ENCODE peak calls at places on chromosomes 5 and 9, in seven cellular contexts. K, L, F, D, Z, G and B are unnamed samples.

GRCh38 chr5:15598294-15598902 is 98.4 kb downstream of the FBXL7 start:
- DNase-seq in G (peak), L (no peak), F (no peak), Z (no peak), K (no peak), D (peak), B (peak)

GRCh38 chr5:141478321-141478945 is 2.7 kb downstream of the PCDHGC3 start:
- DNase-seq in D (no peak), K (no peak), Z (no peak), F (no peak), L (peak), G (no peak), B (peak)

GRCh38 chr9:15317836-15318235 is 10.8 kb upstream of the TTC39B start:
- DNase-seq in L (no peak), Z (no peak), G (no peak), F (no peak), D (no peak), K (no peak), B (no peak)

GRCh38 chr9:120841930-120842684 is 615 bp downstream of the PSMD5 start:
- DNase-seq in D (no peak), L (no peak), F (no peak), K (no peak), Z (peak), G (no peak), B (peak)

GRCh38 chr9:130555968-130556367 is 23.4 kb upstream of the FUBP3 start:
- DNase-seq in G (no peak), Z (no peak), F (peak), K (no peak), L (no peak), D (no peak), B (peak)

GRCh38 chr5:14491015-14491414 is 90.6 kb upstream of the OTULINL start:
- DNase-seq in F (no peak), D (no peak), G (no peak), L (no peak), Z (no peak), K (no peak), B (no peak)

GRCh38 chr5:171601266-171601881 is 181.9 kb downstream of the FGF18 start:
- DNase-seq in L (no peak), K (no peak), Z (no peak), F (no peak), D (no peak), G (no peak), B (no peak)

GRCh38 chr5:148702019-148702596 is 47.8 kb upstream of the HTR4 start:
- DNase-seq in Z (no peak), L (no peak), G (no peak), D (no peak), K (no peak), F (no peak), B (no peak)

GRCh38 chr9:98570663-98571440 is 137.9 kb downstream of the GABBR2 start:
- DNase-seq in K (no peak), Z (no peak), D (no peak), F (no peak), G (no peak), L (no peak), B (no peak)

GRCh38 chr5:14593326-14594036 is 11.9 kb downstream of the OTULINL start:
- DNase-seq in K (no peak), L (no peak), D (no peak), F (no peak), Z (no peak), G (no peak), B (no peak)

GRCh38 chr5:139090566-139090965 is 107.6 kb downstream of the SIL1 start:
- DNase-seq in D (no peak), F (no peak), K (no peak), L (no peak), Z (no peak), G (no peak), B (no peak)

GRCh38 chr9:30075451-30076199 is 2308.8 kb upstream of the ACO1 start:
- DNase-seq in K (no peak), D (no peak), G (no peak), L (no peak), F (peak), Z (peak), B (peak)

GRCh38 chr5:139670369-139671095 is 22.4 kb downstream of the CXXC5 start:
- DNase-seq in Z (peak), F (no peak), L (no peak), D (no peak), G (no peak), K (no peak), B (peak)

GRCh38 chr5:14110680-14111079 is 32.5 kb upstream of the TRIO start:
- DNase-seq in Z (no peak), L (no peak), D (no peak), G (no peak), K (no peak), F (peak), B (peak)

GRCh38 chr5:149019562-149020140 is 43.2 kb downstream of the SH3TC2 start:
- DNase-seq in L (no peak), D (no peak), F (no peak), Z (no peak), K (no peak), G (no peak), B (no peak)

GRCh38 chr9:3850083-3850482 is 324.3 kb upstream of the RFX3 start:
- DNase-seq in L (no peak), D (no peak), G (no peak), Z (no peak), K (no peak), F (no peak), B (no peak)

GRCh38 chr9:33781736-33782135 is 13.6 kb upstream of the PRSS3 start:
- DNase-seq in G (no peak), D (no peak), K (no peak), F (no peak), L (no peak), Z (no peak), B (no peak)

GRCh38 chr5:111699976-111700375 is 57.0 kb downstream of the NREP start:
- DNase-seq in K (no peak), G (no peak), F (no peak), L (peak), D (no peak), Z (no peak), B (peak)

GRCh38 chr5:43192558-43193170 is 639 bp downstream of the NIM1K start:
- DNase-seq in L (peak), Z (peak), F (peak), K (no peak), G (no peak), D (peak), B (peak)

GRCh38 chr5:108345541-108346171 is 36.2 kb downstream of the FBXL17 start:
- DNase-seq in Z (peak), D (no peak), L (no peak), F (peak), G (peak), K (no peak), B (peak)

GRCh38 chr9:105359899-105360298 is 87.9 kb upstream of the FSD1L start:
- DNase-seq in G (no peak), Z (no peak), K (no peak), D (no peak), L (no peak), F (peak), B (no peak)

GRCh38 chr5:111830333-111830732 is 73.3 kb upstream of the NREP start:
- DNase-seq in F (peak), K (no peak), Z (no peak), D (no peak), L (no peak), G (no peak), B (peak)

GRCh38 chr5:125277494-125278154 is 531.2 kb upstream of the ZNF608 start:
- DNase-seq in D (no peak), F (peak), K (no peak), L (no peak), G (peak), Z (no peak), B (peak)

GRCh38 chr9:96486351-96487029 is 36.5 kb downstream of the HABP4 start:
- DNase-seq in D (no peak), K (no peak), F (peak), L (peak), Z (peak), G (no peak), B (no peak)

GRCh38 chr5:133319905-133320520 is 268.2 kb downstream of the HSPA4 start:
- DNase-seq in K (no peak), D (no peak), G (no peak), Z (no peak), L (no peak), F (peak), B (peak)

GRCh38 chr5:91077623-91078022 is 305.5 kb downstream of the ARRDC3 start:
- DNase-seq in Z (no peak), K (no peak), D (no peak), F (no peak), G (no peak), L (no peak), B (peak)

GRCh38 chr5:91070761-91071429 is 312.2 kb downstream of the ARRDC3 start:
- DNase-seq in G (no peak), Z (no peak), D (no peak), L (no peak), F (no peak), K (no peak), B (no peak)

GRCh38 chr5:91076138-91076537 is 307.0 kb downstream of the ARRDC3 start:
- DNase-seq in F (no peak), Z (no peak), K (no peak), L (no peak), D (no peak), G (no peak), B (no peak)

GRCh38 chr5:91072891-91073290 is 310.2 kb downstream of the ARRDC3 start:
- DNase-seq in F (peak), L (no peak), K (no peak), Z (no peak), D (no peak), G (no peak), B (peak)

GRCh38 chr5:91074615-91075014 is 308.5 kb downstream of the ARRDC3 start:
- DNase-seq in L (no peak), Z (no peak), F (peak), D (no peak), G (no peak), K (no peak), B (peak)
- TF ChIP-seq CTCF in L (peak), Z (no peak), F (peak), D (no peak), G (no peak), K (no peak), B (peak)

GRCh38 chr9:108934323-108934885 is at the start of gene ABITRAM:
- DNase-seq in Z (peak), D (peak), L (peak), F (peak), G (peak), K (peak), B (peak)

GRCh38 chr9:108928386-108928785 is 5.5 kb downstream of the ELP1 start:
- DNase-seq in Z (no peak), G (no peak), K (no peak), D (no peak), F (no peak), L (no peak), B (no peak)

GRCh38 chr9:108937561-108938305 is 3.5 kb downstream of the ABITRAM start:
- DNase-seq in L (no peak), D (no peak), K (no peak), G (no peak), F (no peak), Z (no peak), B (no peak)

GRCh38 chr9:108933231-108933630 is 693 bp downstream of the ELP1 start:
- DNase-seq in Z (no peak), K (no peak), F (peak), G (no peak), L (no peak), D (no peak), B (peak)

DNA sequence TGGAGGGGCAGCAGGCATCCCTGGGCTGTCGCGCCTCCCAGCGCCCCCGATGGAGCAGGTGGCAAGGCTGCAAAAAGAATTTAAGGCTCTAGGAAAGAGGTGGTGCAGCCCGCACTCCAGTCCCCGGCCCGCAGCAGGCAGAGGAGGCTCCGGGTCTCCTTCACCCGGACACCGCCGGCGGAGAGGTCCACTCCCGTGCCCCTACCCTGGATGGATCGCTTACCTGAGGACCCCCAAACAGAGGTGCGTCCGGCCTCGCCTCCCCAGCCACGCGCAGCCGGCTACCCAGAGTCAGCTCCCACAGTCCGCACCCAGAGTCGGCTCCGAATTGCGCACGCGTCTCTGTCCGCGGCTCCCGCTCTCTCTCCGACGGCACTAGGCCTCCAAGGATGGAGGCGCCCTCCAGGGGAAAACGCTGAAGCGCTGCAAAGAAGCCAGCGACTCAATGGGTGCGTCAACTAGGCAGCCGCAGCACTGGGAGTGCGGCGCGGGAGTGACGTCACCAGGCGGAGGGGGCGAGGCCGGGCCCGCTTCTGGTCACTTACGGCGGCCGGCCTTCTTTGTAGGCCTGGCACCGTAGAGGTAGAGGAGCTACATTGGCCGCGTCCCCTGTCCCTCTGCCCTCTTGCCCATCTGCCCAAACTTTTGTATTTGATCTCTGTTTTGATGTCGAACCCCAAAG is at the start of gene ELP1:
- DNase-seq in F (peak), D (peak), Z (peak), K (peak), L (peak), G (peak), B (peak)
- TF ChIP-seq CTCF in F (peak), D (no peak), Z (peak), K (peak), L (peak), G (peak), B (peak)

GRCh38 chr5:4083591-4084337 is 488.1 kb downstream of the IRX1 start:
- DNase-seq in K (no peak), F (no peak), D (no peak), L (no peak), Z (no peak), G (no peak), B (peak)

GRCh38 chr5:4082966-4083564 is 487.4 kb downstream of the IRX1 start:
- DNase-seq in L (no peak), D (no peak), K (no peak), F (peak), Z (no peak), G (no peak), B (peak)

GRCh38 chr5:4079881-4080280 is 484.2 kb downstream of the IRX1 start:
- DNase-seq in L (no peak), G (no peak), F (no peak), K (no peak), Z (no peak), D (no peak), B (peak)

GRCh38 chr5:4080370-4080769 is 484.7 kb downstream of the IRX1 start:
- DNase-seq in G (no peak), D (no peak), F (no peak), K (no peak), L (no peak), Z (no peak), B (no peak)

DNA sequence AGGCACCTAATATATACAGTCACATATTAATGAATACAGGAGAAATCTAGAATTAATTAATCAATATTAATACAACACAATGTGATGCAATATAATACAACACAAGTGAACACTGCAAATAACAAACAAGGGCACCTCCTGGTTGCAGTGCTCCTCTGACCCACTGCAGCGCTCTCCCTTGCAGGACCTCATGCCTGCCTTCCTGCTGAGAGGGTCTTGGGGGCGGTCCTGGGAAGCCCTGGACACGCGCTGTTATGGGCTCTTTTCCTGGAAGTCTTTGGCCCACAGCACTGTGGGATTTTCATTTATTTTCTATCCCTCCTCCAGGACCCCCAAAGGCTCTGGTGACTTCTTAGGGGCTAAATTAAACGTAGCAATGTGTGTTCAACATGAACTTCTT is 485.8 kb downstream of the IRX1 start:
- DNase-seq in L (no peak), G (no peak), Z (no peak), D (no peak), F (no peak), K (no peak), B (no peak)
- TF ChIP-seq CTCF in L (no peak), G (no peak), Z (no peak), D (no peak), F (no peak), K (no peak), B (no peak)

GRCh38 chr5:31477971-31478370 is 53.9 kb downstream of the DROSHA start:
- DNase-seq in Z (no peak), F (no peak), K (no peak), G (no peak), L (no peak), D (no peak), B (no peak)
- TF ChIP-seq CTCF in Z (no peak), F (no peak), K (no peak), G (no peak), L (no peak), D (no peak), B (no peak)

GRCh38 chr5:92313385-92313784 is 930.3 kb upstream of the ARRDC3 start:
- DNase-seq in K (no peak), G (no peak), D (no peak), Z (no peak), L (no peak), F (no peak), B (no peak)

GRCh38 chr5:92308679-92309078 is 925.6 kb upstream of the ARRDC3 start:
- DNase-seq in G (peak), D (no peak), Z (no peak), L (no peak), F (no peak), K (no peak), B (no peak)

DNA sequence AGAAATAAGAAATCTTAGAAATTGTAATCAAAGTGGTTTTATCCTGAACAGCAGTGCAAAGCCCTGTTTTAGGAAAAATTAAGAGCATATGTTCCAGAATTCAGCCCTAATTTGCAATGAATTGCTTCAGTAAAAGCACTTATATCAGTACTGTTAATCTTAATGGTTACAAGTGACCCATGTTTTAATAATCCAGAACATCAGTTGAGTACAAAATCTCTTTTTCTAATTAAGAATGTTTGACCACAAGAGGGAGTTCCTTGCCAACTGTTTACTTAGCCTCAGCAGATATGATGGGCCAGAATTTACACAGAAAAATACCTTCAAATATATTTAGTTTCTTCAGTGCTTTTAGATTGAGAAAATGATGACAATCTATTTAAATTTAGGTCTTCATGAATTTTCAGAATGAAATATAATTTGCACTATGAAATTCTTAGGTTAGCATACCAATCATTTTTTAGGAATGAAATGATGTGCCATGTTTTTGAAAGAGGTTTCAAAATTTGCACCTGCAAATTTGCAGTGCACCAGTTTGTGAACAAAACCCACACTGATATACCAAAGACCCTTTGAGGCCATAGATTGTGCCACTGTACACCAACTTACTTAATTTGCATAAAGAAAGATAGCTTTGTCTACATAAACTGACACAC is 926.3 kb upstream of the ARRDC3 start:
- DNase-seq in K (no peak), Z (peak), G (peak), F (peak), L (no peak), D (no peak), B (peak)
- TF ChIP-seq CTCF in K (peak), Z (peak), G (peak), F (peak), L (peak), D (peak), B (peak)

GRCh38 chr5:78675956-78676727 is 27.6 kb upstream of the LHFPL2 start:
- DNase-seq in F (no peak), K (no peak), L (no peak), G (no peak), D (no peak), Z (no peak), B (no peak)

GRCh38 chr5:78672154-78672553 is 23.6 kb upstream of the LHFPL2 start:
- DNase-seq in Z (no peak), D (no peak), F (no peak), L (no peak), K (no peak), G (no peak), B (no peak)

GRCh38 chr5:78679905-78680304 is 31.3 kb upstream of the LHFPL2 start:
- DNase-seq in G (no peak), K (no peak), D (no peak), F (no peak), Z (no peak), L (no peak), B (no peak)

DNA sequence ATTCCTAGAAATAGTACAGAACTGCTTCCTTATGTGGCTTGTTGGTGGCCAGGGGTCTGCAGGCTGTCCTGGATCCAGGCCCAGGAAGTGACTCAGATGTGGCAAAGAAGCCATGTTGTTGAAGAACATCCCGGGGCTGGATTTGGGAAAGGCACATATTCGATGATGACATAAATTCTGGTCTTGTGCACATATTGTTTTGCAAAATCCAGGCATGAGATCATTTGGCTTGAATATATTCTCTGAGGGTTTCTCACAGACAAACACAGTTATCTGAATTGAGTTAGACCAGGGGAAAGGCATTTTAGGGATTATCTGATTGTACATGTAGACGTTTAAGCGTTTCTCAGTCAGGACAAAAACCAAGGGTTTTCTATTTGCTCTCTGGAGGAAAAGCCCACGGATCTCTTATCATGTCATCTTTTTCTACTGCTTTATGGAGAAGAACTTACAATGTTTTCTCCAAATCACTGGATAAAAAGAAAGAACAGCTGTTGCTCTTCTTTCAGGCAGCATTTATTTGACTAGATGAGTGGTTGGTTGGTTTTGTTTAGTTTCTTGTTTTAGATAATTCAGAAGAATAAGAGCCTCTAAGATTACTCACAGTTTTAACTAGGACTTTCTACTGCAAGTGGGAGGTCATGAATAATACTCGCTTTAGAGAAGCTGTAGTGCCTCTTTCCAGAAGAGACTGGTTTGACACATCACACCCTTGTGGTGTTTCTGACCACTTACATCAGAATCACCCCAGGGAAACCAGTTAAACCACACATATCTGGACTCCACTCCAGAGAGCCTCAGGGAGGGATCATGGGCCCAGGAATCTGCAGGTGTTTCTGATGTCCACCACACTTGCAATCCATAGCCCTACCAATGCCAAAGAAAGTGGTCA is 29.5 kb upstream of the LHFPL2 start:
- DNase-seq in D (no peak), L (peak), Z (peak), F (peak), G (peak), K (no peak), B (peak)
- TF ChIP-seq CTCF in D (no peak), L (peak), Z (no peak), F (peak), G (no peak), K (no peak), B (peak)